ENCODE peak calls at places on chromosomes 11 and 22, in four cellular contexts. X is WTC11, P is K562, Z is HepG2. G is an unnamed sample.

GRCh38 chr11:124618863-124619262 is 3.8 kb upstream of the TBRG1 start:
- DNase-seq in X (no peak), P (no peak), Z (no peak), G (no peak)

GRCh38 chr11:10778217-10778970 is 27.3 kb downstream of the CTR9 start:
- DNase-seq in X (no peak), P (no peak), Z (no peak), G (no peak)

GRCh38 chr11:107621090-107621489 is 30.1 kb downstream of the ELMOD1 start:
- DNase-seq in X (no peak), P (no peak), Z (no peak), G (no peak)

GRCh38 chr22:24427500-24428164 is at the start of gene ADORA2A:
- DNase-seq in X (no peak), P (no peak), Z (no peak), G (no peak)

GRCh38 chr11:22711212-22711770 is 44.9 kb downstream of the GAS2 start:
- DNase-seq in X (no peak), P (no peak), Z (no peak), G (no peak)

GRCh38 chr11:15672822-15673221 is 558.1 kb downstream of the INSC start:
- DNase-seq in X (no peak), P (no peak), Z (no peak), G (no peak)

GRCh38 chr11:985435-985834 is 51.1 kb downstream of the MUC6 start:
- DNase-seq in X (no peak), P (no peak), Z (no peak), G (no peak)

GRCh38 chr11:35214792-35215193 is 75.8 kb downstream of the CD44 start:
- DNase-seq in X (peak), P (no peak), Z (no peak), G (peak)

GRCh38 chr11:111851636-111852035 is 19.7 kb downstream of the ALG9 start:
- DNase-seq in X (no peak), P (no peak), Z (peak), G (no peak)

GRCh38 chr22:30665786-30666185 is 1.9 kb downstream of the DUSP18 start:
- DNase-seq in X (no peak), P (no peak), Z (no peak), G (no peak)

GRCh38 chr11:123020968-123021367 is 39.3 kb upstream of the BSX start:
- DNase-seq in X (peak), P (no peak), Z (peak), G (peak)
- TF ChIP-seq HMGXB4 in X (no peak), P (no peak), Z (no peak), G (no peak)

GRCh38 chr11:117281869-117282268 is 9.3 kb upstream of the BACE1-AS start:
- DNase-seq in X (no peak), P (no peak), Z (no peak), G (no peak)
- TF ChIP-seq HMGXB4 in X (no peak), P (no peak), Z (no peak), G (no peak)

DNA sequence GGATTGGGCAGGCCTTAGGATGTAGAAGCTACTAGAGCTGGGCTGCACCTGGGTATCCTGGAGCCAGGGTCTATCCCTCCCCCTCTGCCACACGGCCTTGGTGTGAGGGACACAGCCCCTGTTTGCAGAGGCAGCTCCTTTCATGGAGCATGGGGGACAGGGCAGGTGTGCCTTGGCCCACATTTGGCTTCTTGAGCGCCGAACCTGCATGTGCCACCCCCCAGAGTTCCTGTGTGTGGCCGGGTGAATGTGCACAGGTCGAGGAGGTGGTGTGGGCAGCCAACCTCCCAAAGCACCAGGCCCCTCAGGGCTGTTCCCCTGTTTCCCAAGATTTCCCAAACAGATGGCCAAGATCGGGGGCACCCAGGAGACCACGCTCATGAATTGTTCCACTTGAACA is 7.9 kb upstream of the KCNQ1OT1 start:
- DNase-seq in X (no peak), P (no peak), Z (no peak), G (no peak)
- TF ChIP-seq HMGXB4 in X (no peak), P (no peak), Z (no peak), G (no peak)

GRCh38 chr11:118047749-118048148 is 29.1 kb upstream of the TMPRSS4 start:
- DNase-seq in X (no peak), P (no peak), Z (no peak), G (no peak)

GRCh38 chr11:118045191-118045590 is 31.7 kb upstream of the TMPRSS4 start:
- DNase-seq in X (no peak), P (no peak), Z (no peak), G (no peak)

GRCh38 chr11:118046964-118047700 is 29.7 kb upstream of the TMPRSS4 start:
- DNase-seq in X (no peak), P (no peak), Z (no peak), G (no peak)

GRCh38 chr11:118048472-118049370 is 28.2 kb upstream of the TMPRSS4 start:
- DNase-seq in X (no peak), P (no peak), Z (no peak), G (no peak)

DNA sequence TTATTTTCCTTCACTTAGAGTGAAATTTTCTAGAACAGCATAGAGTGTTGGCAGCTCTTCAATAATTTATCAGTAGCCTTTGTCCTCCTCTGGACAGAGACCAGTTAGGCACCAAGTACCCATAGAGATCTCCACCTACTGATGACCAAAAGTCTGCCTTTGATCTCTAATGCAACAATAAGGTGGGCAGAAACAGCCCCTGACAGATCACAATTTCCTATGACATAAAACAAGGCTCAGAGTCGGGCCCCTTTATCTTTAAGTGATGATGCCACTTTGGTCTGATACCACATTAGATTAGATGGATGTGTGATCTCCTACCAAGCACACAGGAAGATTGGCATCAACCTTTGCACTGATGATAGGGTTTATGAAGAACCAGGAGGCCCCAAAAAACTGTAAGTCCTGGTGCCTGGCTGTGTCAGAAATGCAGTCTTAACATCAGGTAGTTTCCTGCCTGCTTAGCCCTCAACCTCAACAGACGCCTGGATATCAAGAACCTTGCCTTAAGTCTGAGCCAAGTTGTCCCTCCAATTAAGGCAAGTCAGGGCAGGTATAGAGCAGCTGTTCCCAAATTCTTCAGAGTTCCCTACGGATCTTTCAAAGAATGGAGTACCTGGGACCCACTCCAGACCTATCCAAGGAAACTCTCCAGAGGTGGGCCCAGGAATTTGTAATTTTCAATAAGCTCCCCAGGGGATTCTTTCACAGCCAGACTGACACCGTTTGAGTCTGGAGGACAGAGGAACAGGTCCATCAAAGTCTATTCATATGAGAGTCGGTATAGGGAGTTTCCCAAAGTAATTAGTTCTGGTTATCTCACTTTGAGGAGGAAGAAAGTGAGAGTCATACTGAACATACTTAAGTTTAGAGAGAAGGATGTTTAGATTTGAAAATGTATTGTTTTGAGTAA is 30.6 kb upstream of the TMPRSS4 start:
- DNase-seq in X (no peak), P (no peak), Z (no peak), G (no peak)
- TF ChIP-seq HMGXB4 in X (no peak), P (no peak), Z (no peak), G (no peak)

GRCh38 chr11:8277691-8278090 is 14.0 kb upstream of the LMO1 start:
- DNase-seq in X (no peak), P (no peak), Z (no peak), G (no peak)
- TF ChIP-seq HMGXB4 in X (no peak), P (no peak), Z (no peak), G (no peak)

DNA sequence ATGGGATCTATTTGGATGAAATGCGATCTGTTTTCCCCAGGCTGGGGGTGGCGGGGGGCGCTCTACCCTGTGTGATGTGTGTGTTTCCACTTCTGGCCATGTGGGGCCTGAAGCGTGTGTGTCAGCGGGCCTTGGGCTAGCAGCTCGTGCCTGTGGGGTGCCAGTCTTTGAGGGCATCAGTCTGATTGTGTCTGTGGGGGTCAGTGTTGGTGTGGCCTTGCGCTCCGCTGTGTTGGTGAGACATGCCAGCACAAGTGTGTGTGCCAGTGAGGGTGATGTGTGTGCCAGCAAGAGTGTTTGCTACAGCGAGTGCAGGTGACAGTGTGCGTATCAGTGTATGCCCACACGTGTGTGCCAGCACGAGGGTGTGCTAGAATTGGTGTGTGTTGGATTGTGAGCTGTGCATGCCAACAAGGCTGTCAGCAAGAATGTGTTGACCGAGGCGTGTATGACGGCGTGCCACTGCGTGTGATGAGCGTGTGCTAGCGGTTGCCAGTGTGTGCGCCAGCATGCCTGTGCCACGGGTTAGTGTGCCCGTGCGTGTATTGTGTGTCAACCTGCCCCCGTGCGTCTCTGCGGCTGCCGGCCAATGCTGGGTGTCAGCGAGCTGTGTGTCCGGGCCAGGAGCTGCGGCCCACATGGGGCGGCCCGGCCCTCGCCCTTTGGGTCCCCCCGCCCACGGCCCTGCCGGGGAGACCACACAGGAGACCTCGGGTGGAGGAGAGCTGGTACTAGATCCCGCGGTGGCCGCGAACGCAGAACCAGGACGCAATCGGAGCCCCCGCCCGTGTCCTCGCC is 519 bp downstream of the ARRB1 start:
- DNase-seq in X (peak), P (peak), Z (no peak), G (no peak)
- TF ChIP-seq HMGXB4 in X (no peak), P (no peak), Z (peak), G (no peak)

GRCh38 chr11:32087602-32088001 is 3.3 kb upstream of the RCN1 start:
- DNase-seq in X (no peak), P (peak), Z (no peak), G (no peak)

GRCh38 chr11:32088117-32088941 is 2.5 kb upstream of the RCN1 start:
- DNase-seq in X (no peak), P (peak), Z (no peak), G (no peak)

GRCh38 chr11:32094931-32095330 is 4.1 kb downstream of the RCN1 start:
- DNase-seq in X (no peak), P (no peak), Z (no peak), G (no peak)

GRCh38 chr11:32090774-32091370 is at the start of gene RCN1:
- DNase-seq in X (peak), P (peak), Z (peak), G (peak)

GRCh38 chr11:32092581-32093170 is 1.8 kb downstream of the RCN1 start:
- DNase-seq in X (no peak), P (no peak), Z (peak), G (no peak)
- TF ChIP-seq HMGXB4 in X (no peak), P (no peak), Z (no peak), G (no peak)

GRCh38 chr11:104956528-104956927 is 11.8 kb downstream of the CASP4 start:
- DNase-seq in X (no peak), P (no peak), Z (peak), G (peak)
- TF ChIP-seq HMGXB4 in X (no peak), P (no peak), Z (no peak), G (no peak)